ENCODE peak calls at places on chromosomes 7 and 10, in seven cellular contexts. L is K562, I is SK-N-SH, N is HepG2, U is HCT116, T is GM12878, X is H1. G is an unnamed sample.

GRCh38 chr10:62980697-62981495 is 152.2 kb upstream of the NRBF2 start:
- DNase-seq in L (no peak), I (no peak), N (no peak), U (no peak), T (no peak), X (no peak), G (no peak)

GRCh38 chr10:61465216-61465496 is 12.0 kb upstream of the TMEM26 start:
- DNase-seq in L (no peak), I (no peak), N (no peak), U (no peak), T (no peak), X (no peak), G (no peak)

GRCh38 chr10:31025142-31025541 is 6.5 kb downstream of the ZNF438 start:
- DNase-seq in L (no peak), I (no peak), N (no peak), U (no peak), T (no peak), X (no peak), G (no peak)

GRCh38 chr10:96606216-96606615 is 19.4 kb upstream of the TM9SF3 start:
- DNase-seq in L (no peak), I (no peak), N (no peak), U (no peak), T (no peak), X (no peak), G (no peak)

GRCh38 chr7:90952649-90952991 is 311.6 kb upstream of the FZD1 start:
- DNase-seq in L (no peak), I (no peak), N (no peak), U (no peak), T (no peak), X (no peak), G (no peak)

GRCh38 chr7:47601119-47601880 is 19.4 kb upstream of the TNS3 start:
- DNase-seq in L (no peak), I (no peak), N (peak; percentile 40), U (no peak), T (no peak), X (no peak), G (no peak)

GRCh38 chr10:88131561-88132139 is 268.2 kb downstream of the PTEN start:
- DNase-seq in L (no peak), I (no peak), N (no peak), U (no peak), T (no peak), X (no peak), G (peak; percentile 95)

GRCh38 chr10:77600640-77601039 is 37.0 kb downstream of the KCNMA1 start:
- DNase-seq in L (no peak), I (no peak), N (no peak), U (no peak), T (no peak), X (no peak), G (no peak)

GRCh38 chr10:50946991-50947781 is 61.8 kb upstream of the A1CF start:
- DNase-seq in L (no peak), I (no peak), N (no peak), U (no peak), T (no peak), X (no peak), G (no peak)

GRCh38 chr7:50331564-50332208 is 27.2 kb downstream of the IKZF1 start:
- DNase-seq in L (no peak), I (no peak), N (no peak), U (no peak), T (peak; percentile 79), X (no peak), G (no peak)

GRCh38 chr10:100579691-100580090 is 43.9 kb downstream of the HIF1AN start:
- DNase-seq in L (no peak), I (no peak), N (no peak), U (no peak), T (no peak), X (no peak), G (no peak)

GRCh38 chr10:127309609-127310008 is 113.2 kb upstream of the INSYN2A start:
- DNase-seq in L (no peak), I (no peak), N (no peak), U (no peak), T (no peak), X (no peak), G (no peak)

DNA sequence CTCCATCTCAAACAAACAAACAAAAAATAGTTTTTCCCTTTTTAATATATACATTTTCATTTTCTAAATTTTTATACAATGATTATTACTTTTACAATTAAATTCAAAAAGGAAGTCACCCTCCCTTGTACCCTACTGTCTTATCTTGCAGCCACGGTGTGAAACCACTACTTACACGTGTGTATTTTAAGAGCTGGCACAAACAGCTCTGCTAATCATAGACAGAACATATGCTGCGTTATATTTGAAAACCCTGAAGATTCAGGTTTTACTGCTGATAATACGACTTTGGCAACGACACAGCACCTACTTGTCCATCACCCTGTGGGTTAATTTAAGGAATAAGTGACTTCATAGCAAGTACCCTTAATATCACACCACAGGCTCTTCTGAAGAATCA is 991 bp downstream of the ANKRD61 start:
- DNase-seq in L (no peak), I (no peak), N (no peak), U (no peak), T (no peak), X (no peak), G (no peak)
- TF ChIP-seq JUND in L (no peak), I (no peak), N (no peak), U (no peak), T (no peak), X (no peak), G (no peak)

GRCh38 chr7:139521439-139521838 is 2.0 kb upstream of the CLEC2L start:
- DNase-seq in L (no peak), I (no peak), N (no peak), U (no peak), T (no peak), X (no peak), G (no peak)
- TF ChIP-seq JUND in L (no peak), I (no peak), N (no peak), U (no peak), T (no peak), X (no peak), G (no peak)

GRCh38 chr7:1853619-1854520 is 183.8 kb downstream of the ELFN1 start:
- DNase-seq in L (peak; percentile 60), I (no peak), N (no peak), U (no peak), T (no peak), X (no peak), G (no peak)

GRCh38 chr7:1850111-1850975 is 180.3 kb downstream of the ELFN1 start:
- DNase-seq in L (no peak), I (no peak), N (no peak), U (no peak), T (no peak), X (no peak), G (peak; percentile 12)

GRCh38 chr7:1852781-1853618 is 182.9 kb downstream of the ELFN1 start:
- DNase-seq in L (no peak), I (no peak), N (no peak), U (no peak), T (no peak), X (no peak), G (no peak)

GRCh38 chr7:1850976-1851571 is 181.0 kb downstream of the ELFN1 start:
- DNase-seq in L (no peak), I (no peak), N (no peak), U (no peak), T (no peak), X (no peak), G (no peak)

GRCh38 chr7:1851731-1852531 is 181.9 kb downstream of the ELFN1 start:
- DNase-seq in L (no peak), I (no peak), N (no peak), U (no peak), T (no peak), X (no peak), G (peak; percentile 88)
- TF ChIP-seq JUND in L (no peak), I (no peak), N (no peak), U (no peak), T (no peak), X (no peak), G (no peak)

GRCh38 chr7:157813053-157813452 is 476.2 kb downstream of the DNAJB6 start:
- DNase-seq in L (no peak), I (no peak), N (no peak), U (no peak), T (no peak), X (no peak), G (no peak)
- TF ChIP-seq JUND in L (no peak), I (no peak), N (no peak), U (no peak), T (no peak), X (no peak), G (no peak)

GRCh38 chr7:70133291-70133690 is 535.0 kb downstream of the AUTS2 start:
- DNase-seq in L (no peak), I (no peak), N (no peak), U (no peak), T (no peak), X (no peak), G (no peak)
- TF ChIP-seq JUND in L (no peak), I (no peak), N (no peak), U (no peak), T (no peak), X (no peak), G (no peak)

DNA sequence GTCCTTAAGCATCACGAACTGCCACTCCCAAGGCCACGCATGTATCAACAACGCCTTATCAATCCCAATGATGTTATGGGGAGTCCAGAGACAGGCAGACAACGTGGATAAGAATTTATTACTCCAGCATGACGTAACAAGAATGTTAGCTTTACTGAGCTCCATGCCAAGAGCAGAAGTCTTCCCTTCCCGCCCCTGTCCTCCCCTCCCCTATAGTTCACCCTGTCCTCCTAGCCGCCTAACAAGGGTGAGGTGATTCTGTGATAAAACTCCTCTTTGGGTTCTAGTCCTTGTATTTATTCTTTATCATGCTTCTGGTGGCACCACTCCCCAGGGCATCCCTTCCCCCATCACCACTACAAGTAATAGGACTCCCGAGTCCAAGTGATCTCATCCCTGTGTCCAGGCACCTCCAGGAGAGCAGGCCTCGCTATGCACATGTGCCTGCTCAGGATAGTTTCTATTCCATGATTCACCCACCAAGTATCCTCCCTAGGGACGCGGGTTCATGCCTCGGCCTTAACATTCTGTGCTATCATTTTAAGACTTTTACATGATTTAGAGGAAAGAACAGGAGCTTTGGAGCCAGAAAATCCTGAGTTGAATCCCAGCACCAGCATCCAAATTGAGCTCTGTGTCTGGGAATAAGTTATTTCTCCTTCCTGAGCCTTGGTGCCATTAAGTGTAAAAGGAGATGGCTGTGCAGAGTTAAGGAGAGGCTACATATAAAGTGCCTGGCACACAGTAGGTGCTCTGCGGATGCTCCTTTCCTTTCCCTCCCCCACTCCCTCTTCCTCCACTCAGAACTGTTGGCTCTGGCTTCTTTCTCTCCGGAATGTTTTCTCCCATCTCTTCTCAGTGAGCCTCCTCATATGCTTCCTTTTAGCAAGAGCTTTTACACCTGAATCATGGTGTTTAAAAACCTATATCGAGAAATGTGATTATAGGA is 15.3 kb downstream of the GSDME start:
- DNase-seq in L (no peak), I (no peak), N (no peak), U (no peak), T (no peak), X (no peak), G (no peak)
- TF ChIP-seq JUND in L (peak; percentile 19), I (peak; percentile 96), N (no peak), U (no peak), T (no peak), X (no peak), G (no peak)